ENCODE peak calls at places on chromosome 6, in four cellular contexts. One of them, this sample, is unnamed.

GRCh38 chr6:113258771-113259170 is 598.4 kb upstream of the MARCKS start:
- DNase-seq in Peyer's patch: no peak
- DNase-seq in cardiac muscle cell: no peak
- DNase-seq in lower lobe of right lung: no peak
- DNase-seq in this sample: no peak

GRCh38 chr6:46053034-46053933 is 37.6 kb upstream of the CLIC5 start:
- DNase-seq in Peyer's patch: no peak
- DNase-seq in cardiac muscle cell: peak; percentile 75
- DNase-seq in lower lobe of right lung: no peak
- DNase-seq in this sample: no peak

GRCh38 chr6:127592964-127593363 is 16.0 kb downstream of the C6orf58 start:
- DNase-seq in Peyer's patch: no peak
- DNase-seq in cardiac muscle cell: no peak
- DNase-seq in lower lobe of right lung: no peak
- DNase-seq in this sample: no peak

GRCh38 chr6:47247227-47247797 is 62.4 kb downstream of the TNFRSF21 start:
- DNase-seq in Peyer's patch: peak; percentile 23
- DNase-seq in cardiac muscle cell: peak; percentile 49
- DNase-seq in lower lobe of right lung: no peak
- DNase-seq in this sample: no peak

GRCh38 chr6:149900620-149901443 is 2.9 kb upstream of the RAET1E start:
- DNase-seq in Peyer's patch: no peak
- DNase-seq in cardiac muscle cell: no peak
- DNase-seq in lower lobe of right lung: no peak
- DNase-seq in this sample: no peak

GRCh38 chr6:113182370-113183141 is 674.6 kb upstream of the MARCKS start:
- DNase-seq in Peyer's patch: no peak
- DNase-seq in cardiac muscle cell: peak; percentile 82
- DNase-seq in lower lobe of right lung: no peak
- DNase-seq in this sample: no peak

GRCh38 chr6:11431455-11431937 is 106.1 kb upstream of the TMEM170B start:
- DNase-seq in Peyer's patch: no peak
- DNase-seq in cardiac muscle cell: peak; percentile 43
- DNase-seq in lower lobe of right lung: no peak
- DNase-seq in this sample: no peak

GRCh38 chr6:165042912-165043311 is 266.5 kb downstream of the C6orf118 start:
- DNase-seq in Peyer's patch: no peak
- DNase-seq in cardiac muscle cell: no peak
- DNase-seq in lower lobe of right lung: no peak
- DNase-seq in this sample: peak; percentile 15

GRCh38 chr6:66913657-66914056 is 1206.6 kb upstream of the EYS start:
- DNase-seq in Peyer's patch: no peak
- DNase-seq in cardiac muscle cell: no peak
- DNase-seq in lower lobe of right lung: no peak
- DNase-seq in this sample: no peak

GRCh38 chr6:137155830-137156229 is 17.6 kb downstream of the IL22RA2 start:
- DNase-seq in Peyer's patch: no peak
- DNase-seq in cardiac muscle cell: peak; percentile 60
- DNase-seq in lower lobe of right lung: no peak
- DNase-seq in this sample: no peak

GRCh38 chr6:10297825-10298224 is 117.0 kb downstream of the TFAP2A start:
- DNase-seq in Peyer's patch: no peak
- DNase-seq in cardiac muscle cell: no peak
- DNase-seq in lower lobe of right lung: no peak
- DNase-seq in this sample: no peak

GRCh38 chr6:32973144-32973854 is 4.9 kb downstream of the BRD2 start:
- DNase-seq in Peyer's patch: peak; percentile 47
- DNase-seq in cardiac muscle cell: no peak
- DNase-seq in lower lobe of right lung: no peak
- DNase-seq in this sample: peak; percentile 90

GRCh38 chr6:37460805-37461204 is 27.8 kb downstream of the CMTR1 start:
- DNase-seq in Peyer's patch: no peak
- DNase-seq in cardiac muscle cell: no peak
- DNase-seq in lower lobe of right lung: no peak
- DNase-seq in this sample: peak; percentile 28

GRCh38 chr6:102812242-102812641 is 1418.7 kb downstream of the GRIK2 start:
- DNase-seq in Peyer's patch: no peak
- DNase-seq in cardiac muscle cell: no peak
- DNase-seq in lower lobe of right lung: no peak
- DNase-seq in this sample: no peak

GRCh38 chr6:83113258-83113657 is 45.8 kb downstream of the DOP1A start:
- DNase-seq in Peyer's patch: no peak
- DNase-seq in cardiac muscle cell: no peak
- DNase-seq in lower lobe of right lung: no peak
- DNase-seq in this sample: no peak

GRCh38 chr6:39695447-39695846 is 29.8 kb downstream of the KIF6 start:
- DNase-seq in Peyer's patch: no peak
- DNase-seq in cardiac muscle cell: no peak
- DNase-seq in lower lobe of right lung: no peak
- DNase-seq in this sample: no peak

GRCh38 chr6:89596484-89596883 is 42.1 kb downstream of the LYRM2 start:
- DNase-seq in Peyer's patch: no peak
- DNase-seq in cardiac muscle cell: no peak
- DNase-seq in lower lobe of right lung: no peak
- DNase-seq in this sample: no peak

GRCh38 chr6:114342826-114343781 is at the start of gene HS3ST5:
- DNase-seq in Peyer's patch: no peak
- DNase-seq in cardiac muscle cell: peak; percentile 14
- DNase-seq in lower lobe of right lung: peak; percentile 45
- DNase-seq in this sample: peak; percentile 89

GRCh38 chr6:118325220-118325860 is 222.8 kb upstream of the PLN start:
- DNase-seq in Peyer's patch: no peak
- DNase-seq in cardiac muscle cell: peak; percentile 2
- DNase-seq in lower lobe of right lung: no peak
- DNase-seq in this sample: no peak

GRCh38 chr6:31186052-31186734 is 15.7 kb upstream of the POU5F1 start:
- DNase-seq in Peyer's patch: no peak
- DNase-seq in cardiac muscle cell: no peak
- DNase-seq in lower lobe of right lung: peak; percentile 68
- DNase-seq in this sample: no peak

GRCh38 chr6:26309731-26310142 is 55.3 kb upstream of the BTN3A2 start:
- DNase-seq in Peyer's patch: no peak
- DNase-seq in cardiac muscle cell: no peak
- DNase-seq in lower lobe of right lung: no peak
- DNase-seq in this sample: no peak

DNA sequence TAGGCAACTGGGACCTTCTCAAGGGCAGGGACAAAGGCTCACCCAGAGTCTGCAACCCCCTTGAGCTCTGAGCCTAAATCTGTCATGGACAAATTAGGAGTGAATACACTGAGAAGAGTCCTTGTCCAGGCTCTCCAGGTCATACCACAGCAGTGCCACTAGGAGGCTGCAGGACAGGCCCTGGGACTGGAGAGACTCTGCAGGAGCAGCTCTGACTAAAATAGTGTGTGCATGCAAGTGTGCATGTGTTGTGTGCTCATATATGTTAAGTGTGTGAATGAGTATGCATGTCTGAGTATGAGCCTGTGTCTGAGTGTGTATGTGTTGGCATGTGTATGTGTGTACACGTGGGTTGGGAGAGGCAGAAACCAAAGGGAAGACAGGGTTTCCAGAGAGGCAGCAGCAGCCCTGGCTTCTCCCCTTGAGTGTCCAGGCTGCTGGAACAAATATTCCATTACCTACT is 27.1 kb downstream of the MRPL14 start:
- DNase-seq in Peyer's patch: no peak
- DNase-seq in cardiac muscle cell: peak; percentile 40
- DNase-seq in lower lobe of right lung: no peak
- DNase-seq in this sample: peak; percentile 50
- TF ChIP-seq CTCF in Peyer's patch: peak; percentile 57
- TF ChIP-seq CTCF in cardiac muscle cell: peak; percentile 68
- TF ChIP-seq CTCF in lower lobe of right lung: peak; percentile 53
- TF ChIP-seq CTCF in this sample: peak; percentile 59

DNA sequence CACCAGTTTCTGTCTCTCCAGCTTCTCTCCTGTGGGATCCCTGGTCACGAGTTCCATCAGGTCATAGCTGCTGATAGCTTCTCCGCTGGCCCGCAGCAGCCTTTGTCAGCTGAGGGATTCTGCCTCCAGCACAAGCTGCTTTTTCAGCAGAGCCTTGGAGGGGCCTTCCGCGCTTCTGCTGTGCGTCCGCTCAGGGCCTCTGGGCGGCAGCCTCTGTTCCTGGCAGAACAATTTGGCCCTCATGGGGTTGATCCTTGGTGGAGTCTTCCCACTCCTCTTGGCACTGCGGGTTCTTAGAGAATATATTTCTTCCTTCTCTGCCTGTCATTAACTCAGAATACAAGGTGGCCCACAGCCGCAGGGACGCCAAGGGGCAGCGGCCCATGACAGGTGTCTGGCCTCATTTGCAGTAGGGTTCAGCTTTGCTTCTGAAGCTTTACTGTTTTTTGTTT is 158.8 kb downstream of the DTNBP1 start:
- DNase-seq in Peyer's patch: no peak
- DNase-seq in cardiac muscle cell: peak; percentile 39
- DNase-seq in lower lobe of right lung: no peak
- DNase-seq in this sample: peak; percentile 25
- H3K4me3 ChIP-seq in Peyer's patch: no peak overlapping the region
- H3K4me3 ChIP-seq in cardiac muscle cell: no peak overlapping the region
- H3K4me3 ChIP-seq in lower lobe of right lung: peak overlapping the region; percentile 27
- H3K4me3 ChIP-seq in this sample: no peak overlapping the region

GRCh38 chr6:41705996-41706835 is 29.2 kb downstream of the TFEB start:
- DNase-seq in Peyer's patch: peak; percentile 92
- DNase-seq in cardiac muscle cell: peak; percentile 65
- DNase-seq in lower lobe of right lung: peak; percentile 86
- DNase-seq in this sample: peak; percentile 77
- H3K27ac ChIP-seq in Peyer's patch: peak overlapping the region; percentile 54
- H3K27ac ChIP-seq in cardiac muscle cell: peak overlapping the region; percentile 83
- H3K27ac ChIP-seq in lower lobe of right lung: peak overlapping the region; percentile 73
- H3K27ac ChIP-seq in this sample: no peak overlapping the region

GRCh38 chr6:6217838-6218237 is 102.6 kb downstream of the F13A1 start:
- DNase-seq in Peyer's patch: no peak
- DNase-seq in cardiac muscle cell: no peak
- DNase-seq in lower lobe of right lung: no peak
- DNase-seq in this sample: no peak
- TF ChIP-seq CTCF in Peyer's patch: no peak
- TF ChIP-seq CTCF in cardiac muscle cell: no peak
- TF ChIP-seq CTCF in lower lobe of right lung: no peak
- TF ChIP-seq CTCF in this sample: peak; percentile 26

GRCh38 chr6:63537126-63537958 is 34.9 kb upstream of the LOC128125822 start:
- DNase-seq in Peyer's patch: no peak
- DNase-seq in cardiac muscle cell: no peak
- DNase-seq in lower lobe of right lung: no peak
- DNase-seq in this sample: no peak
- H3K4me3 ChIP-seq in Peyer's patch: no peak overlapping the region
- H3K4me3 ChIP-seq in cardiac muscle cell: no peak overlapping the region
- H3K4me3 ChIP-seq in lower lobe of right lung: no peak overlapping the region
- H3K4me3 ChIP-seq in this sample: no peak overlapping the region

GRCh38 chr6:15401120-15401519 is 155.3 kb downstream of the JARID2 start:
- DNase-seq in Peyer's patch: no peak
- DNase-seq in cardiac muscle cell: no peak
- DNase-seq in lower lobe of right lung: no peak
- DNase-seq in this sample: no peak
- H3K27ac ChIP-seq in Peyer's patch: peak overlapping the region; percentile 51
- H3K27ac ChIP-seq in cardiac muscle cell: no peak overlapping the region
- H3K27ac ChIP-seq in lower lobe of right lung: no peak overlapping the region
- H3K27ac ChIP-seq in this sample: peak overlapping the region; percentile 24

GRCh38 chr6:138773177-138774091 is at the start of gene CCDC28A:
- DNase-seq in Peyer's patch: peak; percentile 94
- DNase-seq in cardiac muscle cell: peak; percentile 96
- DNase-seq in lower lobe of right lung: peak; percentile 96
- DNase-seq in this sample: peak; percentile 97
- TF ChIP-seq CTCF in Peyer's patch: peak; percentile 8
- TF ChIP-seq CTCF in cardiac muscle cell: no peak
- TF ChIP-seq CTCF in lower lobe of right lung: no peak
- TF ChIP-seq CTCF in this sample: no peak

DNA sequence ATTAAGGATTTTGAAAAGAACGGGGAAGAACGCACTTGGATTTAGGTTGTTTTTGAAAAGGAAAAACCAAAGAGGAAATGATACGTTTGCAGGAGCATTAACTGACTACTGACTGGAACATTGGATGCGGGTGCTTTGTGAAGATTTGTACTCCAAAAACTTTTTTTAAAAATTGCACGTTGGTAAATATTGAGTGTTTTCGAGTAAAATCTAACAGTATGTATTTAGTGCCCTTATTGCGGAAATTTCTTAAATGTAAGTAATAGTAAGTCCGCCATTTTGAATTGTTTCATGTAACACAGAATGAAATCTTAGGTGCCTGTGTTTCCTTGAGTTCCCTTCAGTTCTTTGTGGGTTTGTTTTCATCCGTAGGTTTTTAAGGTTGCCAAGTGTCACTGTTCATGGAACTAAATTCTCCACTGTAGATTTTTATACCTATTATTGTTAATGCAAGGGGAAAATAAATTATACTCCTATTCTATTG is 15.2 kb upstream of the LIN28B start:
- DNase-seq in Peyer's patch: no peak
- DNase-seq in cardiac muscle cell: no peak
- DNase-seq in lower lobe of right lung: no peak
- DNase-seq in this sample: peak; percentile 34
- H3K4me3 ChIP-seq in Peyer's patch: no peak overlapping the region
- H3K4me3 ChIP-seq in cardiac muscle cell: peak overlapping the region; percentile 70
- H3K4me3 ChIP-seq in lower lobe of right lung: peak overlapping the region; percentile 4
- H3K4me3 ChIP-seq in this sample: peak overlapping the region; percentile 95

This sample was measured in neural progenitor cell.